ENCODE peak calls at places on chromosomes 5 and 9, in four cellular contexts. B, G, M and I are unnamed samples.

GRCh38 chr5:125026900-125027731 is 280.7 kb upstream of the ZNF608 start:
- DNase-seq in B (no peak), G (peak; percentile 60), M (no peak), I (no peak)

GRCh38 chr5:122775713-122776084 is 819 bp downstream of the SNX2 start:
- DNase-seq in B (no peak), G (peak; percentile 19), M (peak; percentile 2), I (no peak)

GRCh38 chr5:95392593-95393182 is 1.5 kb downstream of the FAM81B start:
- DNase-seq in B (no peak), G (peak; percentile 21), M (peak; percentile 20), I (no peak)

GRCh38 chr5:89120719-89121118 is 237.7 kb upstream of the MEF2C start:
- DNase-seq in B (no peak), G (peak; percentile 1), M (no peak), I (no peak)

GRCh38 chr9:70921126-70921525 is 200.3 kb downstream of the TRPM3 start:
- DNase-seq in B (no peak), G (no peak), M (no peak), I (no peak)

GRCh38 chr9:1890806-1891205 is 124.3 kb upstream of the SMARCA2 start:
- DNase-seq in B (no peak), G (no peak), M (no peak), I (no peak)

GRCh38 chr9:127540664-127541041 is 71.4 kb upstream of the STXBP1 start:
- DNase-seq in B (no peak), G (no peak), M (no peak), I (no peak)

GRCh38 chr5:171907731-171908343 is 98.6 kb downstream of the FBXW11 start:
- DNase-seq in B (peak; percentile 15), G (peak; percentile 71), M (peak; percentile 64), I (peak; percentile 30)

GRCh38 chr5:1103505-1104326 is 8.1 kb downstream of the SLC12A7 start:
- DNase-seq in B (no peak), G (no peak), M (no peak), I (no peak)

GRCh38 chr9:21070171-21070571 is 7.6 kb downstream of the IFNB1 start:
- DNase-seq in B (no peak), G (peak; percentile 93), M (peak; percentile 76), I (no peak)
- TF ChIP-seq CTCF in B (no peak), G (peak; percentile 46), M (no peak), I (no peak)

GRCh38 chr5:141135030-141135717 is at the start of gene PCDHB5:
- DNase-seq in B (no peak), G (peak; percentile 4), M (peak; percentile 61), I (no peak)
- TF ChIP-seq CTCF in B (no peak), G (peak; percentile 36), M (peak; percentile 36), I (no peak)

DNA sequence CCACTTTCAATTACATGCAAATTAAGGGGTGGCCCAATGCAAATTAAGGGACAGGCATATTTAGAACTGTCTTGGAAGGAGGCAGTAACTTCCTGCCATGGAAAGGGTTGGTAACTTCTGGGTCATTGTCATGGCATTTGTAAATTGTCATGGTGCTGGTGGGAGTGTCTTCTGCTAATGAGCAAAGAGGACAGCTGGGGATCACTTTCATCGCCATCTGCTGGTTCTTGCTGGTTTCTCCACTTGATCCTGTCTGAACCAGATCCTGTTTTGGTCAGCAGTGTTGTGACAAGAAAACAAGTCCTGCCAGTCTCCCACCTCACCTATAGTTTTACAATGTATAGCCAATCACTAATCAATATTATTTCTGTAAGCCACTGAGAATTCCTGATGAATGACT is 23.4 kb upstream of the UGT3A2 start:
- DNase-seq in B (no peak), G (peak; percentile 31), M (peak; percentile 37), I (no peak)
- TF ChIP-seq CTCF in B (no peak), G (peak; percentile 49), M (no peak), I (no peak)

GRCh38 chr5:19266791-19267190 is 721.2 kb downstream of the CDH18 start:
- DNase-seq in B (no peak), G (no peak), M (no peak), I (no peak)

GRCh38 chr5:19258686-19259085 is 729.3 kb downstream of the CDH18 start:
- DNase-seq in B (no peak), G (no peak), M (no peak), I (no peak)

GRCh38 chr5:19256036-19256435 is 732.0 kb downstream of the CDH18 start:
- DNase-seq in B (no peak), G (no peak), M (no peak), I (no peak)

GRCh38 chr5:19264821-19265220 is 723.2 kb downstream of the CDH18 start:
- DNase-seq in B (no peak), G (no peak), M (no peak), I (no peak)

DNA sequence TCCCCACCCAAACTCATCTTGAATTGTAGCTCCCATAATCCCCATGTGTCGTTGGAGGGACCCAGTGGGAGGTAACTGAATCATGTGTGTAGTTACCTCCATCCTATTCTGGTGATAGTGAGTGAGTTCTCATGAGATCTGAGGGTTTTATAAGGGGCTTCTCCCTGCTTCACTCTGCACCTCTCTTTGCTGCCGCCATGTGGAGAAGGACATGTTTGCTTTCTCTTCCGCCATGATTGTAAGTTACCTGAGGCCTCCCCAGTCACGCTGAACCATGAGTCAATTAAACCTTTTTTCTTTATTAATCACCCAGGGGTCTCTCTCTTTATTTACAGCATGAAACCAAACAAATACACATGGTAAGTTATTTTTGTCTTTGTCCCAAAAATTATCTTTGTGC is 726.1 kb downstream of the CDH18 start:
- DNase-seq in B (no peak), G (no peak), M (no peak), I (no peak)
- TF ChIP-seq CTCF in B (no peak), G (no peak), M (no peak), I (no peak)

DNA sequence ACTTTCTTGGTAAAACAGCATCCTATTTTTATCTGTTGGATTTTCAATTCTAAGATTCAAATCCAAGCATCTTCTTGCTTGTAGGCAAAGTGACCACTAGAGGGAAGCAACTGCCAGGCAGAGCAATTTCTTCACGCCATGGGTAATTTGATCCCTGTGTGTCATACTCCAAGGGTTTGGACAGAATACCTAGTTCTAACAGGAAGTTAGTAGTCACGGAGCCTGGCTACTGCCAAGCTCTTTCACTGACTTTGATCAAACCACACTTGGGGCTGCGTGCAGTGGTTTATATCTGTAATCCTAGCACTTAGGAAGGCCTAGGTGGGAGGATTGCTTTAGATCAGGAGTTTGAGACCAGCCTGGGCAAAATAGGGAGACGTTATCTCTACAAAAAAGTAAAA is 473.6 kb upstream of the TNC start:
- DNase-seq in B (no peak), G (peak; percentile 99), M (peak; percentile 97), I (peak; percentile 38)
- TF ChIP-seq CTCF in B (no peak), G (peak; percentile 94), M (peak; percentile 95), I (peak; percentile 45)

GRCh38 chr5:132753135-132753987 is 6.1 kb downstream of the CCNI2 start:
- DNase-seq in B (no peak), G (no peak), M (peak; percentile 18), I (no peak)
- TF ChIP-seq CTCF in B (no peak), G (peak; percentile 30), M (no peak), I (no peak)

GRCh38 chr9:98538626-98539031 is 170.1 kb downstream of the GABBR2 start:
- DNase-seq in B (no peak), G (no peak), M (no peak), I (no peak)

GRCh38 chr9:98540476-98540875 is 168.3 kb downstream of the GABBR2 start:
- DNase-seq in B (no peak), G (no peak), M (no peak), I (no peak)

GRCh38 chr9:98536542-98537173 is 172.1 kb downstream of the GABBR2 start:
- DNase-seq in B (no peak), G (peak; percentile 10), M (peak; percentile 29), I (peak; percentile 65)

GRCh38 chr9:98539954-98540353 is 168.8 kb downstream of the GABBR2 start:
- DNase-seq in B (no peak), G (no peak), M (no peak), I (no peak)

GRCh38 chr9:98538203-98538602 is 170.5 kb downstream of the GABBR2 start:
- DNase-seq in B (no peak), G (no peak), M (no peak), I (no peak)
- TF ChIP-seq CTCF in B (no peak), G (no peak), M (no peak), I (no peak)

DNA sequence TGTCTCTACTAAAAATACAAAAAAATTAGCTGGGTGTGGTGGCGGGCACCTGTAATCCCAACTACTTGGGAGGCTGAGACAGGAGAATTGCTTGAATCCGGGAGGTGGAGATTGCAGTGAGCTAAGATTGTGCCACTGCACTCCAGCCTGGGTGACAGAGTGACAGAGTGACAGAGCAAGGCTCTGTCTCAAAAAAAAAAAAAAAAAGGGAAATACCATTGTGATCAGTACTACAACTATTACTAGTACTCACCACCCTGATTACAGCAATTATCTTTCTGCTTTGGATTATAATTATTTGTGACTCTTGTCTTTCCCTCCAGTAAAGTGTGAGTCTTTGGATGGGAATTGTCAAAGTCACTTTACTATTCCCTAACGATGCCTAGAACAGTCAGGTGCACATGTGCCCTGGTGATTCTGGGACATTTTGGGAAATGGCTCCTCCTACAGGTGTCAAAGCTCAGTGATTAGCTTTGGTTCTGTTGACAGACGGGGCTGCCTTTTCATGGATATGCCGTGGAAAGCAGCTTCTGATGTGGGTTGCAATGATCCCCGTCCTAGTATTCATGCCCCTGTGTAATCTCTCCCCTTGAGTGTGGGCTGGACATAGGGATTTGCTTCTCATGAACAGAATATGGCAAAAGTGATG is 31.8 kb upstream of the FRRS1L start:
- DNase-seq in B (no peak), G (no peak), M (peak; percentile 29), I (no peak)
- TF ChIP-seq CTCF in B (peak; percentile 31), G (peak; percentile 29), M (peak; percentile 5), I (peak; percentile 25)

GRCh38 chr5:132526974-132527564 is 16.3 kb downstream of the IL5 start:
- DNase-seq in B (no peak), G (no peak), M (no peak), I (no peak)
- TF ChIP-seq CTCF in B (no peak), G (no peak), M (no peak), I (no peak)